ENCODE peak calls at places on chromosomes 1 and 21, in five cellular contexts. R, Y, M, X and H are unnamed samples.

GRCh38 chr1:222095606-222096475 is 354.0 kb upstream of the DUSP10 start:
- DNase-seq in X (no peak), M (no peak), R (no peak), Y (peak; percentile 48), H (peak; percentile 53)

GRCh38 chr1:168550971-168551370 is 7.2 kb upstream of the XCL2 start:
- DNase-seq in M (no peak), R (no peak), X (no peak), Y (peak; percentile 16), H (no peak)

GRCh38 chr1:202207292-202207691 is 13.7 kb downstream of the LGR6 start:
- DNase-seq in R (no peak), M (no peak), Y (peak; percentile 80), X (no peak), H (peak; percentile 49)

GRCh38 chr1:30011970-30012369 is 711.4 kb downstream of the MATN1 start:
- DNase-seq in X (no peak), Y (no peak), M (no peak), R (no peak), H (no peak)

GRCh38 chr1:233168384-233168783 is 127.1 kb downstream of the PCNX2 start:
- DNase-seq in R (no peak), X (no peak), Y (no peak), M (no peak), H (no peak)

GRCh38 chr1:66365628-66366027 is 168.3 kb upstream of the SGIP1 start:
- DNase-seq in Y (no peak), R (no peak), M (no peak), X (no peak), H (no peak)

GRCh38 chr1:201359873-201360210 is 17.6 kb downstream of the TNNT2 start:
- DNase-seq in X (no peak), Y (no peak), M (no peak), R (peak; percentile 18), H (no peak)

GRCh38 chr1:180974236-180974635 is 48.4 kb downstream of the STX6 start:
- DNase-seq in X (no peak), R (no peak), M (no peak), Y (no peak), H (no peak)

GRCh38 chr21:29939859-29940245 is at the start of gene GRIK1:
- DNase-seq in Y (peak; percentile 10), R (no peak), X (no peak), M (peak; percentile 41), H (no peak)

GRCh38 chr1:151867321-151867720 is 13.8 kb upstream of the THEM5 start:
- DNase-seq in Y (peak; percentile 31), M (no peak), X (no peak), R (no peak), H (no peak)

GRCh38 chr1:153954826-153955225 is 3.6 kb downstream of the CRTC2 start:
- DNase-seq in M (no peak), X (no peak), Y (no peak), R (peak; percentile 17), H (no peak)

GRCh38 chr1:43933386-43934278 is at the start of gene ARTN:
- DNase-seq in M (peak; percentile 59), R (peak; percentile 27), Y (no peak), X (peak; percentile 46), H (no peak)

GRCh38 chr1:118949317-118949716 is 38.8 kb downstream of the TBX15 start:
- DNase-seq in R (peak; percentile 34), M (no peak), X (no peak), Y (peak; percentile 80), H (no peak)

GRCh38 chr1:204513117-204513716 is 3.0 kb upstream of the MDM4 start:
- DNase-seq in Y (no peak), X (no peak), R (no peak), M (no peak), H (no peak)

GRCh38 chr1:180502361-180503273 is at the start of gene ACBD6:
- DNase-seq in X (peak; percentile 85), Y (peak; percentile 91), R (peak; percentile 84), M (peak; percentile 88), H (peak; percentile 86)

GRCh38 chr1:59100975-59101374 is 195.9 kb upstream of the FGGY start:
- DNase-seq in X (no peak), Y (peak; percentile 28), R (no peak), M (no peak), H (no peak)

GRCh38 chr1:8096105-8097011 is 70.2 kb upstream of the ERRFI1 start:
- DNase-seq in M (no peak), R (no peak), Y (peak; percentile 90), X (no peak), H (no peak)

GRCh38 chr1:168236836-168237611 is 11.2 kb downstream of the SFT2D2 start:
- DNase-seq in Y (no peak), M (no peak), X (no peak), R (no peak), H (no peak)

GRCh38 chr1:86788300-86789206 is 84.2 kb downstream of the SH3GLB1 start:
- DNase-seq in X (peak; percentile 33), Y (peak; percentile 84), R (peak; percentile 52), M (no peak), H (no peak)

GRCh38 chr1:214219916-214220315 is 61.0 kb upstream of the SMYD2 start:
- DNase-seq in X (no peak), M (no peak), R (no peak), Y (no peak), H (no peak)

GRCh38 chr21:38289697-38290096 is 32.9 kb downstream of the KCNJ15 start:
- DNase-seq in M (no peak), X (peak; percentile 63), Y (peak; percentile 99), R (peak; percentile 37), H (no peak)

GRCh38 chr21:29372063-29372802 is 73.5 kb downstream of the BACH1 start:
- DNase-seq in M (no peak), R (peak; percentile 34), X (peak; percentile 65), Y (peak; percentile 92), H (peak; percentile 65)

GRCh38 chr1:51955797-51956527 is 34.5 kb downstream of the RAB3B start:
- DNase-seq in R (no peak), M (no peak), Y (no peak), X (no peak), H (peak; percentile 32)

GRCh38 chr21:41426656-41427311 is 745 bp downstream of the MX1 start:
- DNase-seq in Y (no peak), R (no peak), M (no peak), X (no peak), H (no peak)

GRCh38 chr1:113392541-113392940 is 2.2 kb downstream of the MAGI3 start:
- DNase-seq in R (no peak), X (no peak), M (no peak), Y (no peak), H (no peak)

GRCh38 chr21:17612023-17612564 is 607 bp downstream of the BTG3 start:
- DNase-seq in X (peak; percentile 70), M (peak; percentile 54), R (peak; percentile 34), Y (peak; percentile 60), H (peak; percentile 39)

GRCh38 chr1:111856411-111857135 is 100.9 kb downstream of the DDX20 start:
- DNase-seq in X (no peak), Y (no peak), R (no peak), M (no peak), H (no peak)

DNA sequence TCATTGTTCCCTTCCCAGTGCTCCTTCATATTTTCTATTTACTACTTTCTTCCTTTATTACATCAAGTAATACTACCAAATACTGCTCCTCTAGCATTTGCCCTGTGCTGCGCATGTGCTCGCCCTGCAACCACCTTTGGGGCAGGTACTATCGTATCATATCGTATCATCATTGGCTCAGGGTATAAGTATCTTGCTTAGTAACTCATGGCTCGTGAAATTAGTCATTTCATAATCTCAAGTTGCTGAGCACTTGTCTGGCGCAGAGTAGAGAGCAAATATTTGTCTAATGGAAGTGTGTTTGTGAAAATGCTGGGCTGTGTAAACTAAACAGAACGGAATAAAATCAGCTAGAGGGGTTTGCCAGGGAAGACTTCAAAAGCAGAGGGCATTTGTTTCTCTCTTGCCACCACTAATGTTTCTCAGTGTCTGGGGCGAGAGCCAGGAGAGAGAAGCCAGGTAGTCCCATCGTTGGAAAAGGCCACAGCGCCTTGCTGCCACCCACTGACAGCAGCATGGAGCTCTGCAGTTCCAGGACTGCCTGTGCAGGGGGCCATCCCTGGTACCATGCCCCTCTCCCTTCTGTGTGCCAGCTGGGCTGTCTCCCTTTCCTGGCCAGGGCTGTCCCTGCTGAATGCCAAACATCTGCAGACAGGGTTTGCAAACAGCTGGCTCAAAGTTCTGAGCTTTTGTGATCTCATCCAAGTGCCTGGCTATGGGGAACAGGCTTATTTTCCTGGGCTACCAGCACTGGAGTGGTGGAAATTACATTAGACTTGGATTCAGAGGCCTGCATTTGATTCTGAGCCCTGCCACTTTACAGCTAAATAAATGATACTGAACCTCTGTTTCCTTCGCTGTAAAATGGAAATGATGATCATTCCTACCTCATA is 19.9 kb upstream of the CPT2 start:
- DNase-seq in Y (peak; percentile 41), X (peak; percentile 46), M (no peak), R (peak; percentile 50), H (peak; percentile 15)
- TF ChIP-seq CTCF in Y (peak; percentile 41), X (no peak), M (no peak), R (peak; percentile 38), H (peak; percentile 28)

DNA sequence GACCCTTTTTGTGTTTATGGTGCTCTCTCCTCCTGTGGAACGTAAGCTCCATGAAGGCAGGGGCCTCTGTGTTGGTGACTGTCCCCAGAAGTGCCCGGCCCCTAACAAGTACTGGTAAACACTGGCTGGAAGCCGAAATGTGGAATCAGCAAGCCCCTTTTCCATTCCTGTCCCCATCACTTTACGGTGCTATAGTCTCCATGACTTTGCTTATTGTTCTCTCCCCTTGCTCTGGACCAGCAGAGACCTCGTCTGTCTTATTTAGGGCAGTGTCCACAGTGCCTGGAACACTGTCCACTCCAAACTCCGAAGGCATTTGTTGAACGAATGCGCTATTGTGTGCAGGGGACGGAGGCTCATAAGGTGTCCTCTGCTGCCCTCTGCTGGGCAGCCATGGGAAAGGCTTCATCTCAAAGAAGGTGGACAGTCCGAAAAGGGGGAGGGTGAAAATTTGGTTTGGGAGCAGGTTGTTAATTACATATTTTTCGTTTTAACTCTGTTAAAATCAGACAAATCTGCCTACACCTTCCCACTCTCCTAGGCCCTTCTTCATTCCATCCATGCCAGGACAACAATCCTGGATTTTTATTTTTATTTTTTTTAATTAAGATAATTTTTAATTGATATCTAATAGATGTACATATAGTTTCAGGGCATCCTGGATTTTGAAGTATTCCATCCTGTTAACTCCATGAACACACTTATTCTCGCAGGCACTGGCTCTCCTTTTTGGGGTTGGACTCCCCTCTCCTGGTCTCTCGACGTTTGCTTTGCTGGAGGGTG is 115.6 kb downstream of the PGBD5 start:
- DNase-seq in Y (peak; percentile 82), M (peak; percentile 81), R (peak; percentile 67), X (peak; percentile 77), H (peak; percentile 74)
- TF ChIP-seq CTCF in Y (peak; percentile 98), M (peak; percentile 92), R (peak; percentile 92), X (peak; percentile 94), H (peak; percentile 96)

GRCh38 chr1:215888159-215888558 is 321.1 kb downstream of the KCTD3 start:
- DNase-seq in R (no peak), X (no peak), M (no peak), Y (peak; percentile 1), H (no peak)
- TF ChIP-seq CTCF in R (no peak), X (no peak), M (no peak), Y (no peak), H (peak; percentile 56)

GRCh38 chr1:155596864-155597263 is 13.2 kb upstream of the MSTO1 start:
- DNase-seq in M (no peak), Y (no peak), R (no peak), X (no peak), H (no peak)

DNA sequence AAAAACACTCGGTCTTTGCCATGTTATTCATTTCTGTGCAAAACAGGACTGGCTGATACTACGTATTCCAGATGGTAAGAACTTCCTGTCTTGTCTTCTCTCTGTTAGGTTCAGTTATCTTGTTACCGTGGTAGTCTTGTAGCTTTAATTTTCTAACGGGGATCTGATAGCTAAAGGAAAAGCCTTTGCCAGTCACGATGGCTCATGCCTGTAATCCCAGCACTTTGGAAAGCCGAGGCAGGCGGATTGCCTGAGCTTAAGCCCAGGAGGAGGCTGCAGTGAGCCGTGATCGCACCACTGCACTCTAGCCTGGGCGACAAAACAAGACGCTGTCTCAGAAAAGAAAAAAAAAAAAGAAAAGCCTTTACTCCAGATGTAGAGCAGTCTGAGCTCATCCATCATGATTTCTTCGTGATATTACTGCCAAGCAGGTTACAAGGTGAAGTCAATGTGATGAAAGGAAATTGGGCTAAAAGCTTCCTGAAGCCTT is 11.1 kb upstream of the MSTO1 start:
- DNase-seq in R (no peak), X (no peak), M (no peak), Y (peak; percentile 62), H (peak; percentile 54)
- TF ChIP-seq CTCF in R (peak; percentile 9), X (no peak), M (no peak), Y (peak; percentile 34), H (peak; percentile 27)